ENCODE peak calls at places on chromosomes 1 and 21, in nine cellular contexts. I is psoas muscle, G is dorsolateral prefrontal cortex, C is lower lobe of right lung, E is endodermal cell, Z is A549, D is HL-60, W is fibroblast of mammary gland, T is AG04449. B is an unnamed sample.

GRCh38 chr1:6348511-6349191 is 44.9 kb downstream of the ACOT7 start:
- DNase-seq in W (peak), I (peak), E (no peak), G (no peak), Z (no peak), C (no peak), T (no peak), D (peak), B (no peak)

GRCh38 chr1:69180358-69180757 is 387.4 kb upstream of the LRRC7 start:
- DNase-seq in W (no peak), T (no peak), C (no peak), E (no peak), G (no peak), D (no peak), I (no peak), Z (no peak), B (no peak)

GRCh38 chr1:162712317-162713029 is 78.0 kb upstream of the HSD17B7 start:
- DNase-seq in Z (no peak), D (no peak), W (no peak), C (no peak), I (no peak), E (no peak), T (no peak), G (no peak), B (no peak)

GRCh38 chr1:30675761-30676160 is 47.6 kb downstream of the MATN1 start:
- DNase-seq in E (no peak), T (peak), D (no peak), C (no peak), G (no peak), W (peak), Z (no peak), I (no peak), B (peak)

GRCh38 chr1:30847358-30847972 is 61.1 kb downstream of the SDC3 start:
- DNase-seq in C (peak), D (no peak), T (no peak), W (peak), G (peak), I (peak), E (peak), Z (no peak), B (no peak)

GRCh38 chr1:47980501-47980900 is 16.7 kb downstream of the TRABD2B start:
- DNase-seq in T (no peak), W (no peak), I (no peak), C (no peak), G (no peak), E (no peak), D (no peak), Z (no peak), B (no peak)

GRCh38 chr1:2155788-2156187 is 38.8 kb downstream of the FAAP20 start:
- DNase-seq in Z (no peak), C (no peak), D (no peak), T (no peak), G (no peak), I (no peak), W (no peak), E (no peak), B (no peak)

GRCh38 chr1:146049436-146049835 is 27.9 kb upstream of the HJV start:
- DNase-seq in D (no peak), C (no peak), E (peak), W (no peak), Z (no peak), T (no peak), G (no peak), I (peak), B (no peak)

GRCh38 chr1:160999376-160999775 is 21.6 kb downstream of the F11R start:
- DNase-seq in G (no peak), D (no peak), E (no peak), W (no peak), I (no peak), Z (no peak), T (no peak), C (no peak), B (no peak)

GRCh38 chr1:209882286-209882685 is 54.5 kb downstream of the UTP25 start:
- DNase-seq in G (no peak), Z (no peak), T (no peak), E (no peak), W (no peak), D (no peak), I (no peak), C (no peak), B (no peak)

GRCh38 chr1:100469578-100469977 is 68.4 kb upstream of the GPR88 start:
- DNase-seq in D (no peak), Z (no peak), G (no peak), T (no peak), C (no peak), E (no peak), W (no peak), I (no peak), B (no peak)

DNA sequence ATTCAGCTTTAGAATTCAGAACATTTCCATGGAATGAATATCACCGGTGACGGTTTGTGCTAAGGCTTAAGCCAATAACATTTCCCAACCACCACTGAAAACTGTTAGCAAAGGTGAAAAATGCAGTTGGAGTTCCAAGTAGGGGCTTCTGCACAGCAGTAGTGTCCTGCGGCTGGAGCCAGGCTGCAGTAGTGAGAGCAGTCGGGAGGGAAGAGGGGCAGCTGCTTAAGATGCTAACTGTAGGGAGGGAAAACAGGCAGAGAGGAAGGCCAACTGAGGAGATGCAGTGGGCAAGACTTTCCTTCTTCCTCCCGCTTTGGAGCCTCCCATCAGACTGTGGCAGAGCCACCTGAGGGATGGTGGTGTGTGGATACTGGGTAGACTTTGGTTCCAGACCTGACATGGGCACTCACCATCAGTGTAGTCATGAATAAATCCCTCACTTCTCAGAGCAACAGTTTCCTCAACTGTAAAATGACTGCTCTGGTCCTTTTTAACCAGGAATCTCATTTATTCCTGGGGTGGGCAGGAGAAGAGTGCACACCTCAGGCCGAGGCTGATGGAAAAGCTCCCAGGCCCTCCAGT is 3.2 kb downstream of the F3 start:
- DNase-seq in I (no peak), Z (no peak), D (no peak), T (no peak), C (no peak), W (no peak), E (no peak), G (no peak), B (no peak)
- TF ChIP-seq CTCF in I (no peak), Z (no peak), D (no peak), T (no peak), C (no peak), W (peak), E (peak), G (no peak), B (peak)

GRCh38 chr1:19616489-19616888 is 27.6 kb upstream of the NBL1 start:
- DNase-seq in T (no peak), E (no peak), Z (no peak), C (no peak), I (no peak), W (peak), G (no peak), D (no peak), B (peak)

GRCh38 chr1:19613075-19613748 is 30.9 kb upstream of the NBL1 start:
- DNase-seq in T (no peak), Z (no peak), D (no peak), E (no peak), W (no peak), G (no peak), C (no peak), I (no peak), B (no peak)

GRCh38 chr1:19615438-19615837 is 28.7 kb upstream of the NBL1 start:
- DNase-seq in E (no peak), D (no peak), G (no peak), T (no peak), C (no peak), I (no peak), W (no peak), Z (no peak), B (no peak)

GRCh38 chr1:19610282-19610978 is 33.7 kb upstream of the NBL1 start:
- DNase-seq in I (no peak), T (no peak), G (no peak), W (peak), Z (no peak), E (no peak), C (no peak), D (no peak), B (no peak)

GRCh38 chr1:19612516-19612915 is 31.6 kb upstream of the NBL1 start:
- DNase-seq in E (no peak), T (no peak), I (no peak), D (no peak), G (no peak), W (no peak), C (no peak), Z (no peak), B (no peak)
- H3K4me3 ChIP-seq in E (no peak), T (no peak), I (no peak), D (no peak), G (no peak), W (no peak), C (no peak), Z (no peak), B (no peak)

DNA sequence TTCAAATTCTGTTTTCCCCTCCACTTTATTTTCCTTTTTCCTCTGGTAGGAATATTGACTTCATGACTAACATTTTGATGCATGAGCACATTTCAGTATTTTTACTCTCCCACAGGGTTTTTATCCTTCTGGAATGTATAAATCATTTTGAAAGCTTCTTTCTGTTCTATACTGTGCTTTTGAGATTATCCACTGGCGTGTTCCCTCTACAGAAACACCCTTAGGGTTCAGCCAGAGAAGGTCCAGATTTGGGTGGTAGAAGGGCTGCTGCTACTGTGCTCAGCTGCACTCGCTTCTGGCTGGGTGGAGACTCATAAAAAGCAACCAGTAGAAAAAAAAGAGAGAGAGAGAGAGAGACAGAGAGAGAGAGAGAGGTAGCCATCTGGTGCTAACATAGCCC is 7.0 kb downstream of the APCS start:
- DNase-seq in G (no peak), W (peak), D (no peak), T (peak), C (no peak), E (no peak), Z (no peak), I (no peak), B (no peak)
- TF ChIP-seq CTCF in G (no peak), W (no peak), D (no peak), T (no peak), C (no peak), E (no peak), Z (no peak), I (no peak), B (no peak)

GRCh38 chr1:42692461-42692860 is 10.2 kb downstream of the YBX1 start:
- DNase-seq in C (no peak), E (no peak), T (no peak), G (no peak), Z (no peak), W (no peak), I (no peak), D (no peak), B (no peak)
- H3K4me3 ChIP-seq in C (no peak), E (peak), T (no peak), G (no peak), Z (no peak), W (no peak), I (no peak), D (no peak), B (no peak)

GRCh38 chr1:232978827-232979226 is 28.4 kb downstream of the NTPCR start:
- DNase-seq in T (no peak), Z (no peak), C (no peak), G (no peak), D (no peak), W (no peak), E (no peak), I (no peak), B (no peak)

GRCh38 chr1:232982238-232982944 is 32.0 kb downstream of the NTPCR start:
- DNase-seq in W (no peak), C (no peak), I (peak), T (no peak), E (no peak), Z (no peak), G (no peak), D (no peak), B (peak)

GRCh38 chr1:232979596-232979995 is 29.2 kb downstream of the NTPCR start:
- DNase-seq in C (no peak), W (no peak), Z (no peak), D (no peak), I (no peak), G (no peak), E (no peak), T (no peak), B (no peak)

GRCh38 chr1:232981161-232981560 is 30.8 kb downstream of the NTPCR start:
- DNase-seq in T (no peak), Z (no peak), I (no peak), C (no peak), G (no peak), D (no peak), E (no peak), W (no peak), B (no peak)

GRCh38 chr1:232980336-232980978 is 30.0 kb downstream of the NTPCR start:
- DNase-seq in D (no peak), W (no peak), C (no peak), G (no peak), I (no peak), E (peak), T (no peak), Z (no peak), B (no peak)
- TF ChIP-seq CTCF in D (no peak), W (no peak), C (no peak), G (peak), I (no peak), E (peak), T (no peak), Z (no peak), B (no peak)

GRCh38 chr21:29624776-29625175 is 315.0 kb downstream of the GRIK1 start:
- DNase-seq in E (no peak), C (no peak), I (no peak), G (no peak), Z (no peak), D (no peak), T (no peak), W (no peak), B (no peak)
- H3K4me3 ChIP-seq in E (no peak), C (no peak), I (no peak), G (no peak), Z (no peak), D (no peak), T (no peak), W (no peak), B (no peak)

GRCh38 chr1:86965012-86965826 is 50.8 kb downstream of the HS2ST1 start:
- DNase-seq in E (peak), T (no peak), G (no peak), I (no peak), Z (peak), C (no peak), D (peak), W (peak), B (no peak)
- TF ChIP-seq CTCF in E (peak), T (peak), G (peak), I (peak), Z (peak), C (peak), D (peak), W (peak), B (peak)

DNA sequence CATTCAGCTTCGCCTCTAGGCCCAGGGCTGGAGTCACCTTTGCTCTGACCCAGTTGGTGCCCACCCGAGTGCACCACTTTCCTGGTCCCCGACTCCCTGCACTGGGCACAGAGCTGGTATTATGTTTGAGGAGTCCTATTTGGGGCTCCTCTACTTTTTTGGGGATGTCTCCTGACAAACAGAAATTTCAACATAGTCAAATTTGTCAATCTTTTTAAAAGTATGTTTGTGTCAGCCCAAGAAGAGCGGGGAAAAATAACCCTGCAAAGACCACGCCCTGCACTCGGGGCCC is 11.6 kb downstream of the FAM229A start:
- DNase-seq in C (no peak), Z (no peak), D (no peak), T (no peak), E (no peak), G (no peak), W (no peak), I (no peak), B (no peak)
- H3K4me3 ChIP-seq in C (peak), Z (peak), D (peak), T (peak), E (no peak), G (peak), W (no peak), I (peak), B (no peak)